ENCODE peak calls at places on chromosomes 6 and 20, in nine cellular contexts. I, Y, M, G, O, T, B, Q and C are unnamed samples.

GRCh38 chr6:117265425-117266266 is at the start of gene VGLL2:
- DNase-seq in I (no peak), Y (peak; percentile 51), M (no peak), G (peak; percentile 50), O (no peak), T (no peak), B (no peak), Q (peak; percentile 68), C (no peak)

GRCh38 chr6:152356659-152357058 is 280.5 kb downstream of the SYNE1 start:
- DNase-seq in I (no peak), Y (no peak), M (no peak), G (peak; percentile 37), O (no peak), T (no peak), B (peak; percentile 33), Q (no peak), C (no peak)

GRCh38 chr20:1866834-1867233 is 28.4 kb upstream of the SIRPA start:
- DNase-seq in I (no peak), Y (no peak), M (no peak), G (no peak), O (no peak), T (no peak), B (no peak), Q (no peak), C (no peak)

GRCh38 chr6:16756660-16757270 is 4.5 kb downstream of the ATXN1 start:
- DNase-seq in I (no peak), Y (no peak), M (no peak), G (no peak), O (no peak), T (no peak), B (no peak), Q (no peak), C (no peak)

GRCh38 chr6:100806280-100806679 is 74.8 kb downstream of the ASCC3 start:
- DNase-seq in I (no peak), Y (no peak), M (no peak), G (no peak), O (no peak), T (no peak), B (no peak), Q (no peak), C (no peak)

GRCh38 chr6:143468026-143468425 is 17.4 kb downstream of the PEX3 start:
- DNase-seq in I (no peak), Y (no peak), M (no peak), G (no peak), O (no peak), T (no peak), B (no peak), Q (no peak), C (no peak)

GRCh38 chr6:41887355-41887754 is 7.8 kb downstream of the USP49 start:
- DNase-seq in I (no peak), Y (no peak), M (no peak), G (no peak), O (no peak), T (no peak), B (no peak), Q (peak; percentile 48), C (no peak)

GRCh38 chr20:49914310-49915117 is 815 bp downstream of the SPATA2 start:
- DNase-seq in I (no peak), Y (no peak), M (no peak), G (no peak), O (no peak), T (peak; percentile 21), B (no peak), Q (no peak), C (no peak)

GRCh38 chr6:82878812-82879211 is 186.8 kb downstream of the UBE3D start:
- DNase-seq in I (no peak), Y (no peak), M (no peak), G (peak; percentile 9), O (no peak), T (no peak), B (no peak), Q (no peak), C (no peak)

GRCh38 chr6:53440331-53440730 is 91.6 kb upstream of the ELOVL5 start:
- DNase-seq in I (no peak), Y (no peak), M (no peak), G (no peak), O (no peak), T (no peak), B (no peak), Q (no peak), C (peak; percentile 31)

GRCh38 chr6:103895136-103895535 is 964.6 kb downstream of the HACE1 start:
- DNase-seq in I (no peak), Y (no peak), M (no peak), G (no peak), O (no peak), T (no peak), B (no peak), Q (no peak), C (no peak)

GRCh38 chr6:129593233-129593564 is 116.8 kb downstream of the ARHGAP18 start:
- DNase-seq in I (no peak), Y (no peak), M (no peak), G (peak; percentile 48), O (no peak), T (no peak), B (no peak), Q (no peak), C (no peak)